ENCODE peak calls at places on chromosomes 16 and 17, in eight cellular contexts. S, P, T, W, E, L, I and Z are unnamed samples.

GRCh38 chr17:45368661-45369060 is 51.8 kb upstream of the MAP3K14 start:
- DNase-seq in S (no peak), P (no peak), T (no peak), W (peak; percentile 81), E (no peak), L (peak; percentile 91), I (no peak), Z (no peak)

GRCh38 chr17:80859004-80859941 is 132.4 kb upstream of the CHMP6 start:
- DNase-seq in S (peak; percentile 29), P (no peak), T (no peak), W (peak; percentile 76), E (peak; percentile 86), L (peak; percentile 94), I (no peak), Z (no peak)

GRCh38 chr17:5558815-5559785 is 25.2 kb downstream of the NLRP1 start:
- DNase-seq in S (no peak), P (no peak), T (no peak), W (no peak), E (no peak), L (no peak), I (no peak), Z (no peak)

GRCh38 chr16:22186517-22186916 is 19.6 kb upstream of the EEF2K start:
- DNase-seq in S (no peak), P (no peak), T (no peak), W (no peak), E (no peak), L (no peak), I (no peak), Z (peak; percentile 33)

GRCh38 chr17:77489898-77490265 is 349.1 kb downstream of the SEC14L1 start:
- DNase-seq in S (peak; percentile 85), P (no peak), T (no peak), W (no peak), E (peak; percentile 55), L (peak; percentile 70), I (peak; percentile 91), Z (no peak)

GRCh38 chr17:82497483-82498405 is 21.8 kb upstream of the FOXK2 start:
- DNase-seq in S (peak; percentile 38), P (peak; percentile 43), T (no peak), W (no peak), E (peak; percentile 15), L (peak; percentile 31), I (peak; percentile 74), Z (no peak)

GRCh38 chr17:57004944-57005579 is 27.1 kb downstream of the SCPEP1 start:
- DNase-seq in S (no peak), P (no peak), T (no peak), W (no peak), E (no peak), L (no peak), I (no peak), Z (peak; percentile 45)

GRCh38 chr17:347309-347708 is 5.3 kb downstream of the RPH3AL start:
- DNase-seq in S (no peak), P (no peak), T (no peak), W (no peak), E (no peak), L (no peak), I (no peak), Z (no peak)

GRCh38 chr16:29310852-29311314 is 95.6 kb downstream of the NPIPB11 start:
- DNase-seq in S (no peak), P (no peak), T (no peak), W (no peak), E (no peak), L (peak; percentile 76), I (peak; percentile 66), Z (no peak)

GRCh38 chr16:61677776-61678175 is 358.5 kb downstream of the CDH8 start:
- DNase-seq in S (no peak), P (no peak), T (no peak), W (no peak), E (no peak), L (no peak), I (no peak), Z (no peak)

GRCh38 chr17:412211-413015 is 59.8 kb upstream of the RPH3AL start:
- DNase-seq in S (no peak), P (peak; percentile 75), T (peak; percentile 67), W (no peak), E (peak; percentile 49), L (peak; percentile 81), I (no peak), Z (peak; percentile 48)

GRCh38 chr16:26701243-26701886 is 365.4 kb upstream of the C16orf82 start:
- DNase-seq in S (no peak), P (no peak), T (no peak), W (no peak), E (no peak), L (no peak), I (no peak), Z (no peak)

GRCh38 chr17:62774338-62774737 is 33.8 kb downstream of the MARCHF10 start:
- DNase-seq in S (no peak), P (no peak), T (no peak), W (no peak), E (no peak), L (no peak), I (no peak), Z (no peak)

GRCh38 chr17:80850817-80851216 is 140.8 kb upstream of the CHMP6 start:
- DNase-seq in S (no peak), P (no peak), T (no peak), W (no peak), E (no peak), L (no peak), I (no peak), Z (no peak)

GRCh38 chr16:54204756-54205155 is 81.8 kb downstream of the IRX3 start:
- DNase-seq in S (peak; percentile 70), P (no peak), T (no peak), W (no peak), E (no peak), L (no peak), I (no peak), Z (peak; percentile 5)

GRCh38 chr16:608019-608418 is 18.2 kb downstream of the RAB40C start:
- DNase-seq in S (no peak), P (no peak), T (no peak), W (no peak), E (no peak), L (no peak), I (no peak), Z (no peak)

GRCh38 chr17:69501591-69502468 is 87.3 kb downstream of the MAP2K6 start:
- DNase-seq in S (no peak), P (no peak), T (peak; percentile 34), W (no peak), E (peak; percentile 47), L (peak; percentile 75), I (no peak), Z (no peak)

GRCh38 chr17:35713069-35713728 is 18.2 kb upstream of the RASL10B start:
- DNase-seq in S (no peak), P (no peak), T (no peak), W (peak; percentile 90), E (peak; percentile 75), L (peak; percentile 91), I (no peak), Z (no peak)

GRCh38 chr17:48077555-48077954 is 23.7 kb downstream of the CBX1 start:
- DNase-seq in S (no peak), P (no peak), T (no peak), W (no peak), E (no peak), L (no peak), I (no peak), Z (no peak)

GRCh38 chr17:42853597-42853967 is 2.6 kb downstream of the AOC3 start:
- DNase-seq in S (no peak), P (no peak), T (no peak), W (no peak), E (no peak), L (no peak), I (no peak), Z (no peak)

GRCh38 chr17:31594416-31594815 is 202.9 kb downstream of the RAB11FIP4 start:
- DNase-seq in S (no peak), P (no peak), T (no peak), W (no peak), E (no peak), L (no peak), I (no peak), Z (no peak)

GRCh38 chr16:82782715-82783251 is 156.0 kb downstream of the CDH13 start:
- DNase-seq in S (no peak), P (no peak), T (peak; percentile 51), W (no peak), E (no peak), L (peak; percentile 31), I (no peak), Z (peak; percentile 33)

GRCh38 chr17:38464723-38465419 is 36.6 kb downstream of the ARHGAP23 start:
- DNase-seq in S (peak; percentile 86), P (no peak), T (peak; percentile 39), W (peak; percentile 74), E (peak; percentile 94), L (peak; percentile 96), I (peak; percentile 91), Z (peak; percentile 58)

GRCh38 chr17:56710986-56711385 is 117.5 kb downstream of the NOG start:
- DNase-seq in S (no peak), P (no peak), T (no peak), W (no peak), E (no peak), L (no peak), I (no peak), Z (no peak)

GRCh38 chr16:49832177-49832576 is 23.7 kb downstream of the ZNF423 start:
- DNase-seq in S (no peak), P (no peak), T (no peak), W (no peak), E (no peak), L (peak; percentile 33), I (no peak), Z (no peak)

GRCh38 chr16:46632778-46633733 is 11.9 kb upstream of the SHCBP1 start:
- DNase-seq in S (no peak), P (no peak), T (no peak), W (no peak), E (no peak), L (no peak), I (no peak), Z (peak; percentile 43)

GRCh38 chr17:2335726-2336214 is 487 bp downstream of the TSR1 start:
- DNase-seq in S (no peak), P (no peak), T (no peak), W (no peak), E (peak; percentile 12), L (no peak), I (no peak), Z (no peak)

GRCh38 chr16:3945751-3946603 is 65.5 kb upstream of the CREBBP start:
- DNase-seq in S (no peak), P (no peak), T (no peak), W (peak; percentile 94), E (peak; percentile 89), L (peak; percentile 99), I (peak; percentile 60), Z (no peak)